ENCODE peak calls at places on chromosome 15, in four cellular contexts. Z is RWPE1, F is ecto neural progenitor cell, U is HuH-7.5. S is an unnamed sample.

GRCh38 chr15:98676586-98677270 is 28.4 kb downstream of the IGF1R start:
- DNase-seq in U (no peak), Z (no peak), F (no peak), S (no peak)

GRCh38 chr15:44879066-44879465 is 77.4 kb upstream of the TERB2 start:
- DNase-seq in F (no peak), U (no peak), Z (no peak), S (no peak)

GRCh38 chr15:98966036-98966787 is 41.4 kb downstream of the PGPEP1L start:
- DNase-seq in Z (no peak), U (no peak), F (no peak), S (no peak)

GRCh38 chr15:94327356-94327936 is 96.1 kb downstream of the MCTP2 start:
- DNase-seq in U (no peak), Z (peak), F (no peak), S (no peak)

GRCh38 chr15:88661041-88661765 is 22.4 kb downstream of the ISG20 start:
- DNase-seq in U (no peak), F (no peak), Z (no peak), S (peak)

GRCh38 chr15:22227411-22227810 is 147.1 kb downstream of the OR4M2 start:
- DNase-seq in U (no peak), F (no peak), Z (no peak), S (no peak)

GRCh38 chr15:58755350-58755749 is 5.8 kb upstream of the ADAM10 start:
- DNase-seq in Z (no peak), F (no peak), U (no peak), S (no peak)

GRCh38 chr15:67840747-67841634 is 1.1 kb upstream of the RNU6-1 start:
- DNase-seq in U (peak), F (no peak), Z (no peak), S (no peak)

GRCh38 chr15:77508541-77509505 is 88.1 kb downstream of the HMG20A start:
- DNase-seq in U (no peak), Z (no peak), F (no peak), S (no peak)

GRCh38 chr15:95511680-95512079 is 818.8 kb upstream of the NR2F2 start:
- DNase-seq in U (no peak), Z (no peak), F (no peak), S (no peak)

GRCh38 chr15:30926161-30926560 is 22.4 kb downstream of the FAN1 start:
- DNase-seq in Z (no peak), F (no peak), U (no peak), S (peak)

GRCh38 chr15:39079296-39079834 is 501.5 kb upstream of the THBS1 start:
- DNase-seq in F (no peak), Z (peak), U (no peak), S (no peak)

GRCh38 chr15:40307421-40308165 is at the start of gene PLCB2:
- DNase-seq in F (no peak), U (no peak), Z (no peak), S (no peak)

GRCh38 chr15:41557673-41558399 is 1.2 kb upstream of the TYRO3 start:
- DNase-seq in F (peak), Z (peak), U (peak), S (no peak)

GRCh38 chr15:25508369-25509002 is 69.7 kb upstream of the UBE3A start:
- DNase-seq in F (no peak), Z (peak), U (no peak), S (no peak)

GRCh38 chr15:34647569-34648334 is 64.3 kb upstream of the GOLGA8B start:
- DNase-seq in F (no peak), U (no peak), Z (no peak), S (no peak)

GRCh38 chr15:52295421-52295991 is at the start of gene MYO5C:
- DNase-seq in U (peak), F (peak), Z (peak), S (no peak)

GRCh38 chr15:88695046-88695445 is 56.2 kb downstream of the ISG20 start:
- DNase-seq in Z (no peak), F (no peak), U (no peak), S (no peak)

GRCh38 chr15:44796508-44796907 is 60.2 kb downstream of the TRIM69 start:
- DNase-seq in U (no peak), Z (no peak), F (no peak), S (no peak)

GRCh38 chr15:97909291-97909891 is 51.1 kb upstream of the ARRDC4 start:
- DNase-seq in Z (peak), F (peak), U (peak), S (no peak)

GRCh38 chr15:52780172-52780980 is 9.8 kb downstream of the ONECUT1 start:
- DNase-seq in U (no peak), Z (peak), F (peak), S (no peak)

GRCh38 chr15:35329521-35329921 is 216.4 kb downstream of the DPH6 start:
- DNase-seq in Z (no peak), F (no peak), U (no peak), S (no peak)

GRCh38 chr15:35854398-35854797 is 308.4 kb upstream of the DPH6 start:
- DNase-seq in F (no peak), U (no peak), Z (no peak), S (no peak)

GRCh38 chr15:96348112-96349027 is 17.9 kb downstream of the NR2F2 start:
- DNase-seq in U (no peak), Z (no peak), F (no peak), S (no peak)

GRCh38 chr15:22936577-22937472 is 43.3 kb downstream of the CYFIP1 start:
- DNase-seq in U (no peak), F (no peak), Z (no peak), S (no peak)

GRCh38 chr15:88833196-88833595 is 30.0 kb downstream of the ACAN start:
- DNase-seq in U (no peak), F (no peak), Z (no peak), S (no peak)

GRCh38 chr15:75779504-75779903 is 63.7 kb upstream of the UBE2Q2 start:
- DNase-seq in F (no peak), U (no peak), Z (no peak), S (no peak)

GRCh38 chr15:99427668-99428361 is 138.0 kb upstream of the MEF2A start:
- DNase-seq in Z (no peak), U (no peak), F (no peak), S (no peak)

GRCh38 chr15:76390571-76390970 is 54.0 kb downstream of the ISL2 start:
- DNase-seq in Z (no peak), F (no peak), U (no peak), S (no peak)

GRCh38 chr15:63401078-63401477 is 19.4 kb upstream of the CA12 start:
- DNase-seq in U (no peak), Z (no peak), F (no peak), S (no peak)

GRCh38 chr15:68051109-68051508 is 3.0 kb upstream of the PIAS1 start:
- DNase-seq in F (no peak), Z (no peak), U (no peak), S (no peak)

GRCh38 chr15:66907826-66908502 is 157.4 kb upstream of the SMAD3 start:
- DNase-seq in U (no peak), Z (no peak), F (no peak), S (no peak)

GRCh38 chr15:97904196-97904572 is 56.3 kb upstream of the ARRDC4 start:
- DNase-seq in U (peak), F (peak), Z (peak), S (no peak)

GRCh38 chr15:24835301-24835700 is 119.5 kb upstream of the SNRPN start:
- DNase-seq in U (no peak), Z (no peak), F (no peak), S (no peak)

GRCh38 chr15:44663410-44664272 is at the start of gene SPG11:
- DNase-seq in F (peak), U (peak), Z (peak), S (peak)

GRCh38 chr15:45133561-45133920 is 3.7 kb downstream of the DUOX1 start:
- DNase-seq in U (no peak), Z (no peak), F (no peak), S (no peak)